ENCODE peak calls at places on chromosomes 13 and 19, in nine cellular contexts. One of them, this sample, is unnamed.

GRCh38 chr13:93388701-93389100 is 162.1 kb downstream of the GPC6 start:
- DNase-seq in right lobe of liver: no peak
- DNase-seq in cardiac muscle cell: peak; percentile 65
- DNase-seq in mesendoderm: no peak
- DNase-seq in Peyer's patch: no peak
- DNase-seq in neural progenitor cell: no peak
- DNase-seq in breast epithelium: no peak
- DNase-seq in upper lobe of right lung: no peak
- DNase-seq in A549: no peak
- DNase-seq in this sample: no peak

GRCh38 chr13:51047434-51048165 is 63.5 kb downstream of the C13orf42 start:
- DNase-seq in cardiac muscle cell: no peak
- DNase-seq in A549: no peak
- DNase-seq in upper lobe of right lung: no peak
- DNase-seq in mesendoderm: no peak
- DNase-seq in neural progenitor cell: no peak
- DNase-seq in breast epithelium: no peak
- DNase-seq in Peyer's patch: no peak
- DNase-seq in right lobe of liver: no peak
- DNase-seq in this sample: no peak

GRCh38 chr19:56217039-56217949 is 15.2 kb downstream of the ZSCAN5C start:
- DNase-seq in mesendoderm: peak; percentile 74
- DNase-seq in breast epithelium: no peak
- DNase-seq in cardiac muscle cell: peak; percentile 49
- DNase-seq in upper lobe of right lung: no peak
- DNase-seq in neural progenitor cell: peak; percentile 38
- DNase-seq in Peyer's patch: no peak
- DNase-seq in A549: no peak
- DNase-seq in right lobe of liver: peak; percentile 52
- DNase-seq in this sample: no peak

GRCh38 chr19:42176990-42177685 is 40.3 kb downstream of the DEDD2 start:
- DNase-seq in neural progenitor cell: peak; percentile 96
- DNase-seq in Peyer's patch: peak; percentile 85
- DNase-seq in mesendoderm: peak; percentile 88
- DNase-seq in right lobe of liver: peak; percentile 72
- DNase-seq in cardiac muscle cell: peak; percentile 80
- DNase-seq in breast epithelium: peak; percentile 61
- DNase-seq in upper lobe of right lung: peak; percentile 88
- DNase-seq in A549: peak; percentile 90
- DNase-seq in this sample: peak; percentile 95

GRCh38 chr13:72637561-72637960 is 89.9 kb downstream of the MZT1 start:
- DNase-seq in cardiac muscle cell: no peak
- DNase-seq in right lobe of liver: no peak
- DNase-seq in breast epithelium: no peak
- DNase-seq in A549: no peak
- DNase-seq in mesendoderm: no peak
- DNase-seq in neural progenitor cell: peak; percentile 53
- DNase-seq in Peyer's patch: no peak
- DNase-seq in upper lobe of right lung: no peak
- DNase-seq in this sample: no peak

GRCh38 chr13:49418206-49418605 is 25.7 kb downstream of the CAB39L start:
- DNase-seq in breast epithelium: no peak
- DNase-seq in cardiac muscle cell: no peak
- DNase-seq in upper lobe of right lung: no peak
- DNase-seq in Peyer's patch: no peak
- DNase-seq in mesendoderm: no peak
- DNase-seq in neural progenitor cell: no peak
- DNase-seq in right lobe of liver: no peak
- DNase-seq in A549: no peak
- DNase-seq in this sample: no peak

GRCh38 chr19:5078179-5078578 is 109.3 kb downstream of the KDM4B start:
- DNase-seq in upper lobe of right lung: no peak
- DNase-seq in cardiac muscle cell: no peak
- DNase-seq in breast epithelium: no peak
- DNase-seq in right lobe of liver: no peak
- DNase-seq in neural progenitor cell: no peak
- DNase-seq in Peyer's patch: no peak
- DNase-seq in A549: no peak
- DNase-seq in mesendoderm: no peak
- DNase-seq in this sample: no peak

GRCh38 chr19:49420227-49420626 is 3.0 kb downstream of the PTH2 start:
- DNase-seq in Peyer's patch: no peak
- DNase-seq in upper lobe of right lung: no peak
- DNase-seq in neural progenitor cell: no peak
- DNase-seq in cardiac muscle cell: no peak
- DNase-seq in mesendoderm: no peak
- DNase-seq in breast epithelium: no peak
- DNase-seq in right lobe of liver: no peak
- DNase-seq in A549: no peak
- DNase-seq in this sample: no peak

GRCh38 chr19:55172741-55173140 is 6.3 kb upstream of the DNAAF3 start:
- DNase-seq in mesendoderm: no peak
- DNase-seq in Peyer's patch: no peak
- DNase-seq in right lobe of liver: no peak
- DNase-seq in breast epithelium: no peak
- DNase-seq in A549: no peak
- DNase-seq in upper lobe of right lung: no peak
- DNase-seq in neural progenitor cell: no peak
- DNase-seq in cardiac muscle cell: peak; percentile 52
- DNase-seq in this sample: no peak

GRCh38 chr13:27036236-27036981 is 135.2 kb downstream of the USP12 start:
- DNase-seq in neural progenitor cell: no peak
- DNase-seq in breast epithelium: no peak
- DNase-seq in A549: peak; percentile 32
- DNase-seq in right lobe of liver: no peak
- DNase-seq in upper lobe of right lung: no peak
- DNase-seq in mesendoderm: peak; percentile 31
- DNase-seq in cardiac muscle cell: peak; percentile 11
- DNase-seq in Peyer's patch: no peak
- DNase-seq in this sample: no peak

GRCh38 chr19:46841458-46842083 is 9.1 kb downstream of the AP2S1 start:
- DNase-seq in A549: no peak
- DNase-seq in Peyer's patch: no peak
- DNase-seq in mesendoderm: no peak
- DNase-seq in breast epithelium: no peak
- DNase-seq in neural progenitor cell: no peak
- DNase-seq in cardiac muscle cell: peak; percentile 67
- DNase-seq in right lobe of liver: no peak
- DNase-seq in upper lobe of right lung: no peak
- DNase-seq in this sample: no peak

GRCh38 chr13:113307491-113307890 is 10.5 kb downstream of the LAMP1 start:
- DNase-seq in cardiac muscle cell: no peak
- DNase-seq in breast epithelium: no peak
- DNase-seq in Peyer's patch: no peak
- DNase-seq in neural progenitor cell: no peak
- DNase-seq in mesendoderm: no peak
- DNase-seq in upper lobe of right lung: no peak
- DNase-seq in A549: no peak
- DNase-seq in right lobe of liver: no peak
- DNase-seq in this sample: no peak

GRCh38 chr13:30113983-30114491 is 193.3 kb downstream of the KATNAL1 start:
- DNase-seq in mesendoderm: peak; percentile 49
- DNase-seq in upper lobe of right lung: no peak
- DNase-seq in Peyer's patch: peak; percentile 50
- DNase-seq in cardiac muscle cell: no peak
- DNase-seq in neural progenitor cell: peak; percentile 76
- DNase-seq in breast epithelium: no peak
- DNase-seq in A549: no peak
- DNase-seq in right lobe of liver: no peak
- DNase-seq in this sample: no peak

GRCh38 chr13:19834704-19835103 is 28.7 kb downstream of the ZMYM5 start:
- DNase-seq in A549: no peak
- DNase-seq in right lobe of liver: no peak
- DNase-seq in Peyer's patch: no peak
- DNase-seq in mesendoderm: no peak
- DNase-seq in breast epithelium: no peak
- DNase-seq in upper lobe of right lung: no peak
- DNase-seq in cardiac muscle cell: peak; percentile 5
- DNase-seq in neural progenitor cell: no peak
- DNase-seq in this sample: no peak

DNA sequence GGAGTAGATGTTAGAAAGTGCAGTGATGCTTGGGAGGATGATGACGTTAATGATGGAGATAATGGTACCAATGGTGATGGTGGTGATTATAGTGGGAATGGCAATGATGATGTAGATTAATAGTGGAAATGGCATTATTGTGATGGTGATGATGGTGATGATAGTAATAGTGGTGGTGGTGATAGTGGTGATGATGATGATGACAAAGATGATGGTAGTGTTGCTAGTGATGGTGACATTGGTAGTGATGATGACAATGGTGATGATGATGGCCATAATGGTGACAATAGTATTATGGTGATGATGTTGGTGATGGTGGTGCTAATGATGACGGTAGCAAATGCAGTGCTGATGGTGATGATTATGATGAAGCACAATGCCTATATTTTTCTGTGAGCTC is 7.6 kb downstream of the CEACAM18 start:
- DNase-seq in neural progenitor cell: no peak
- DNase-seq in right lobe of liver: no peak
- DNase-seq in breast epithelium: no peak
- DNase-seq in mesendoderm: no peak
- DNase-seq in Peyer's patch: no peak
- DNase-seq in upper lobe of right lung: no peak
- DNase-seq in A549: no peak
- DNase-seq in cardiac muscle cell: no peak
- DNase-seq in this sample: no peak
- H3K4me1 ChIP-seq in neural progenitor cell: no peaks in the 10 kb centered on the region
- H3K4me1 ChIP-seq in right lobe of liver: no peaks in the 10 kb centered on the region
- H3K4me1 ChIP-seq in breast epithelium: no peaks in the 10 kb centered on the region
- H3K4me1 ChIP-seq in mesendoderm: no peaks in the 10 kb centered on the region
- H3K4me1 ChIP-seq in Peyer's patch: no peaks in the 10 kb centered on the region
- H3K4me1 ChIP-seq in upper lobe of right lung: no peaks in the 10 kb centered on the region
- H3K4me1 ChIP-seq in A549: no peaks in the 10 kb centered on the region
- H3K4me1 ChIP-seq in cardiac muscle cell: no peaks in the 10 kb centered on the region
- H3K4me1 ChIP-seq in this sample: no peaks in the 10 kb centered on the region

DNA sequence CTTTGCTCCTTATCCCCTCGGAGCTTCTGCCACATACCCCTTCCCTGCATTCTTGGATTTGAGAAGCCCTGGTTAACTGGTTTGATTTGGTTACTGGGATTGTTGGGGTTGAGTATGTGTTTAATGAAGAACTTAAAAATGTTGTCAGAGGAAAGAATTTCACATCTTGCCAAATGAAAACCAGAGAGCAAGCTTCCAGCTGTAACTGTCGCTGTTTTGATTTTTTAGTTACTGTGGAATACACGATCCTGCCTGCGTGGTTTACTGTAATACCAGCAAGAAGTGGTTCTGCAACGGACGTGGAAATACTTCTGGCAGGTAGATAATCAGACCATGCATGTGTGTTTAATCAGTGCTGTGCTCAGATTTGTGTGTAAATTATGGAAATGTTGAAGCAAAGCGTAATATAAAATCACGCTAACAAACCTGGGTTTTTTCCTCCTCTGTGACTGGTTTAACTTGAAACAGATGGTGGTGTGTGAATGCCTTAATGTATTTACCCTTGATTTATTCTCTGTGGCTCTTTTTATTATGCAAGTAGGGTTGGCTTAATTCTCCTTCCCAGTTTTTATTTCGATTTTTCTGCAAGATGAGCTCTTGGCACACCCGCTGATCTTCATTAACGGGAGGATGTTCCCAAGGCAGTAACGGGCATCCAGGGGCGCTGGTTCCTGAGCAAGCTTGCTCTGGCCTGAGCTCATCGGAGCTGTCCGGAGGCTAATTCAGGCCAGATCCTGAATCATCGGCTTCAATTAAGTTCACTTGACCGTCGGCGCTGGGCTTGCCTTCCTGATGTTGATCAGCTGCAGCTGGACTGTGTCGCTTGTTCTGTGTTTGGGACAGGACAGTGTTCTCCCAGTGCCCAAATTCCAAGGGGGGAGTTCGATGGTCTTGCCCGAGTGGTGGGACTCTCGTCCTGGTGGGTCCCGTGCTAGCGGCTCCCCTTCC is 16.0 kb downstream of the UPF1 start:
- DNase-seq in breast epithelium: no peak
- DNase-seq in Peyer's patch: no peak
- DNase-seq in mesendoderm: no peak
- DNase-seq in neural progenitor cell: no peak
- DNase-seq in A549: no peak
- DNase-seq in cardiac muscle cell: peak; percentile 29
- DNase-seq in right lobe of liver: peak; percentile 46
- DNase-seq in upper lobe of right lung: no peak
- DNase-seq in this sample: no peak
- H3K4me3 ChIP-seq in breast epithelium: no peak overlapping the region
- H3K4me3 ChIP-seq in Peyer's patch: no peak overlapping the region
- H3K4me3 ChIP-seq in mesendoderm: no peak overlapping the region
- H3K4me3 ChIP-seq in neural progenitor cell: no peak overlapping the region
- H3K4me3 ChIP-seq in A549: no peak overlapping the region
- H3K4me3 ChIP-seq in cardiac muscle cell: no peak overlapping the region
- H3K4me3 ChIP-seq in right lobe of liver: no peak overlapping the region
- H3K4me3 ChIP-seq in upper lobe of right lung: no peak overlapping the region
- H3K4me3 ChIP-seq in this sample: no peak overlapping the region

GRCh38 chr13:24217601-24218281 is 57.2 kb downstream of the SPATA13 start:
- DNase-seq in cardiac muscle cell: peak; percentile 76
- DNase-seq in Peyer's patch: peak; percentile 85
- DNase-seq in breast epithelium: no peak
- DNase-seq in A549: no peak
- DNase-seq in upper lobe of right lung: peak; percentile 68
- DNase-seq in neural progenitor cell: no peak
- DNase-seq in mesendoderm: peak; percentile 46
- DNase-seq in right lobe of liver: peak; percentile 91
- DNase-seq in this sample: peak; percentile 76

GRCh38 chr13:24220086-24220703 is 59.7 kb downstream of the SPATA13 start:
- DNase-seq in upper lobe of right lung: no peak
- DNase-seq in right lobe of liver: no peak
- DNase-seq in Peyer's patch: peak; percentile 77
- DNase-seq in neural progenitor cell: peak; percentile 89
- DNase-seq in cardiac muscle cell: peak; percentile 92
- DNase-seq in breast epithelium: no peak
- DNase-seq in mesendoderm: peak; percentile 90
- DNase-seq in A549: peak; percentile 46
- DNase-seq in this sample: no peak

GRCh38 chr13:24218977-24219376 is 58.5 kb downstream of the SPATA13 start:
- DNase-seq in neural progenitor cell: no peak
- DNase-seq in Peyer's patch: no peak
- DNase-seq in cardiac muscle cell: peak; percentile 76
- DNase-seq in breast epithelium: no peak
- DNase-seq in mesendoderm: no peak
- DNase-seq in right lobe of liver: no peak
- DNase-seq in upper lobe of right lung: no peak
- DNase-seq in A549: no peak
- DNase-seq in this sample: no peak

GRCh38 chr13:24216176-24216575 is 55.7 kb downstream of the SPATA13 start:
- DNase-seq in upper lobe of right lung: no peak
- DNase-seq in A549: no peak
- DNase-seq in mesendoderm: no peak
- DNase-seq in neural progenitor cell: no peak
- DNase-seq in cardiac muscle cell: no peak
- DNase-seq in breast epithelium: no peak
- DNase-seq in right lobe of liver: no peak
- DNase-seq in Peyer's patch: no peak
- DNase-seq in this sample: no peak

GRCh38 chr13:24218320-24218719 is 57.8 kb downstream of the SPATA13 start:
- DNase-seq in cardiac muscle cell: no peak
- DNase-seq in A549: no peak
- DNase-seq in breast epithelium: no peak
- DNase-seq in mesendoderm: no peak
- DNase-seq in right lobe of liver: no peak
- DNase-seq in neural progenitor cell: no peak
- DNase-seq in Peyer's patch: no peak
- DNase-seq in upper lobe of right lung: no peak
- DNase-seq in this sample: no peak
- H3K27ac ChIP-seq in cardiac muscle cell: no peak overlapping the region
- H3K27ac ChIP-seq in A549: no peak overlapping the region
- H3K27ac ChIP-seq in breast epithelium: peak overlapping the region; percentile 69
- H3K27ac ChIP-seq in mesendoderm: no peak overlapping the region
- H3K27ac ChIP-seq in right lobe of liver: peak overlapping the region; percentile 82
- H3K27ac ChIP-seq in neural progenitor cell: no peak overlapping the region
- H3K27ac ChIP-seq in Peyer's patch: peak overlapping the region; percentile 93
- H3K27ac ChIP-seq in upper lobe of right lung: peak overlapping the region; percentile 55
- H3K27ac ChIP-seq in this sample: peak overlapping the region; percentile 68

GRCh38 chr19:15292847-15293582 is 39.3 kb downstream of the BRD4 start:
- DNase-seq in cardiac muscle cell: peak; percentile 54
- DNase-seq in A549: no peak
- DNase-seq in breast epithelium: no peak
- DNase-seq in neural progenitor cell: no peak
- DNase-seq in right lobe of liver: no peak
- DNase-seq in mesendoderm: no peak
- DNase-seq in upper lobe of right lung: no peak
- DNase-seq in Peyer's patch: no peak
- DNase-seq in this sample: no peak
- H3K4me1 ChIP-seq in cardiac muscle cell: peaks cover 90% of the 10 kb centered on the region
- H3K4me1 ChIP-seq in A549: peaks cover 82% of the 10 kb centered on the region
- H3K4me1 ChIP-seq in breast epithelium: peaks cover 29% of the 10 kb centered on the region
- H3K4me1 ChIP-seq in neural progenitor cell: peaks cover 48% of the 10 kb centered on the region
- H3K4me1 ChIP-seq in right lobe of liver: peaks cover 46% of the 10 kb centered on the region
- H3K4me1 ChIP-seq in mesendoderm: peaks cover 15% of the 10 kb centered on the region
- H3K4me1 ChIP-seq in upper lobe of right lung: peaks cover 100% of the 10 kb centered on the region
- H3K4me1 ChIP-seq in Peyer's patch: peaks cover 78% of the 10 kb centered on the region
- H3K4me1 ChIP-seq in this sample: peaks cover 67% of the 10 kb centered on the region

This sample was measured in left lung.